ENCODE peak calls at places on chromosomes 16 and 17, in six cellular contexts. W, B, N, A, U and E are unnamed samples.

GRCh38 chr16:23896832-23897821 is 61.3 kb downstream of the PRKCB start:
- DNase-seq in W (no peak), B (no peak), N (no peak), A (no peak), U (no peak), E (no peak)

GRCh38 chr17:17783121-17783824 is 53.5 kb downstream of the SREBF1 start:
- DNase-seq in W (peak), B (peak), N (peak), A (peak), U (peak), E (no peak)

GRCh38 chr16:82456683-82457082 is 170.1 kb upstream of the CDH13 start:
- DNase-seq in W (peak), B (peak), N (peak), A (peak), U (peak), E (peak)

GRCh38 chr16:9546438-9546786 is 455.0 kb downstream of the HAPSTR1 start:
- DNase-seq in W (no peak), B (no peak), N (no peak), A (no peak), U (no peak), E (no peak)

GRCh38 chr16:11314309-11314894 is 30.9 kb upstream of the RMI2 start:
- DNase-seq in W (no peak), B (no peak), N (no peak), A (no peak), U (no peak), E (no peak)

GRCh38 chr17:12673788-12674187 is 8.1 kb downstream of the MYOCD start:
- DNase-seq in W (no peak), B (no peak), N (no peak), A (peak), U (no peak), E (peak)

GRCh38 chr16:27264151-27264550 is 4.4 kb downstream of the NSMCE1 start:
- DNase-seq in W (peak), B (no peak), N (no peak), A (no peak), U (no peak), E (peak)

GRCh38 chr17:14428640-14429029 is 127.8 kb downstream of the HS3ST3B1 start:
- DNase-seq in W (no peak), B (no peak), N (no peak), A (peak), U (no peak), E (no peak)

GRCh38 chr16:58317608-58318152 is 22.9 kb upstream of the PRSS54 start:
- DNase-seq in W (peak), B (no peak), N (no peak), A (no peak), U (no peak), E (no peak)

GRCh38 chr16:3192476-3193019 is 4.5 kb downstream of the OR1F1 start:
- DNase-seq in W (no peak), B (no peak), N (no peak), A (no peak), U (no peak), E (no peak)

GRCh38 chr17:66570353-66571195 is 264.3 kb upstream of the CACNG5 start:
- DNase-seq in W (no peak), B (no peak), N (no peak), A (no peak), U (no peak), E (no peak)

GRCh38 chr17:4233668-4234258 is 30.0 kb downstream of the ANKFY1 start:
- DNase-seq in W (no peak), B (no peak), N (peak), A (no peak), U (no peak), E (no peak)

GRCh38 chr16:71647391-71647790 is 21.4 kb downstream of the MARVELD3 start:
- DNase-seq in W (no peak), B (peak), N (no peak), A (no peak), U (no peak), E (no peak)

GRCh38 chr16:81008151-81008789 is 1.3 kb downstream of the CENPN start:
- DNase-seq in W (peak), B (no peak), N (peak), A (no peak), U (no peak), E (no peak)

GRCh38 chr16:72149676-72150464 is 22.1 kb downstream of the PMFBP1 start:
- DNase-seq in W (no peak), B (no peak), N (no peak), A (peak), U (no peak), E (no peak)

GRCh38 chr17:67531291-67531690 is 154.2 kb downstream of the PITPNC1 start:
- DNase-seq in W (no peak), B (no peak), N (no peak), A (no peak), U (no peak), E (no peak)

GRCh38 chr17:52938623-52939230 is 780.2 kb upstream of the CA10 start:
- DNase-seq in W (no peak), B (no peak), N (no peak), A (peak), U (no peak), E (no peak)

GRCh38 chr17:74282587-74283370 is 8.7 kb downstream of the DNAI2 start:
- DNase-seq in W (no peak), B (no peak), N (no peak), A (peak), U (no peak), E (no peak)

DNA sequence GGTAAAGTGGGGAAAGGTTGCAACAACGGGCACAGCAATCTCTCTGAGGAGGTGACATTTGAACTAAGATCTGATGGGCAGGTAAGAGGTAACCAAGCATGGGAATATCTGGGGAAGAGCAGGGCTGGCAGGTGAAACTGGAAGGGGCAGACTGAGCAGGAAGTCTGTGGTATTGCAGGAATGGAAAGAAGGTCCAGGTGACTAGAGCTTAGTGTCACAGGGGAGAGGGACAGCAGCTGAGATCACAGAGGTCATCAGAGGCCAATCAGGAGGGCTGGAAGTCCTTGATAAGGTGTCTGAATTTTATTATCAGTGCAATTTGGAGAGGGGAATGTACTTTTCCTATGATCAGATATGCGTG is 73.3 kb upstream of the DHX40 start:
- DNase-seq in W (no peak), B (no peak), N (no peak), A (no peak), U (no peak), E (no peak)
- TF ChIP-seq CTCF in W (no peak), B (no peak), N (no peak), A (no peak), U (no peak), E (no peak)

DNA sequence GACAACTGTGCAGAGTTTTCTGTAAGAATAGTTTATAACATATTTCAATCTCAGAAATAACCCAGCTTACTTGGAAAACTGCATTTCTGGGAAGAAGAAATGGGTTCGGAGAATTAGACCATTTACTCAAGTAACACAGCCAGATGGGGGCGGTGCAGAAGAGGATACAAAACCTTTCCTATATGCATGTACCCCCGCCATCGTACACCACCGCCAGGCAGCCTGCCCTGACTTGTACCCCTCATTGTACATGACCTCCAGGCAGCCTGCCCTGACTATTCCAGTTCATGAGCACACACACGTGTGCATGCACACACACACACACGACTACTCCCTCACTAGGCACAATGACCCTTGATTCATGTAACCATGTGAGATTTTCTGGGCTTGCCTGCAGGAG is 154.0 kb downstream of the C16orf78 start:
- DNase-seq in W (no peak), B (no peak), N (peak), A (no peak), U (no peak), E (no peak)
- TF ChIP-seq CTCF in W (no peak), B (no peak), N (no peak), A (peak), U (no peak), E (no peak)

GRCh38 chr17:81527591-81528383 is at the start of gene FSCN2:
- DNase-seq in W (no peak), B (peak), N (no peak), A (no peak), U (no peak), E (no peak)

GRCh38 chr17:81529437-81529803 is 1.2 kb downstream of the FSCN2 start:
- DNase-seq in W (no peak), B (no peak), N (no peak), A (no peak), U (no peak), E (no peak)

GRCh38 chr17:81526662-81527571 is 1.3 kb upstream of the FSCN2 start:
- DNase-seq in W (no peak), B (peak), N (no peak), A (no peak), U (no peak), E (no peak)

GRCh38 chr17:81528651-81529436 is 667 bp downstream of the FSCN2 start:
- DNase-seq in W (no peak), B (peak), N (no peak), A (no peak), U (no peak), E (no peak)

GRCh38 chr17:81528384-81528650 is 140 bp downstream of the FSCN2 start:
- DNase-seq in W (no peak), B (no peak), N (no peak), A (no peak), U (no peak), E (no peak)
- TF ChIP-seq CTCF in W (no peak), B (no peak), N (no peak), A (no peak), U (no peak), E (no peak)

DNA sequence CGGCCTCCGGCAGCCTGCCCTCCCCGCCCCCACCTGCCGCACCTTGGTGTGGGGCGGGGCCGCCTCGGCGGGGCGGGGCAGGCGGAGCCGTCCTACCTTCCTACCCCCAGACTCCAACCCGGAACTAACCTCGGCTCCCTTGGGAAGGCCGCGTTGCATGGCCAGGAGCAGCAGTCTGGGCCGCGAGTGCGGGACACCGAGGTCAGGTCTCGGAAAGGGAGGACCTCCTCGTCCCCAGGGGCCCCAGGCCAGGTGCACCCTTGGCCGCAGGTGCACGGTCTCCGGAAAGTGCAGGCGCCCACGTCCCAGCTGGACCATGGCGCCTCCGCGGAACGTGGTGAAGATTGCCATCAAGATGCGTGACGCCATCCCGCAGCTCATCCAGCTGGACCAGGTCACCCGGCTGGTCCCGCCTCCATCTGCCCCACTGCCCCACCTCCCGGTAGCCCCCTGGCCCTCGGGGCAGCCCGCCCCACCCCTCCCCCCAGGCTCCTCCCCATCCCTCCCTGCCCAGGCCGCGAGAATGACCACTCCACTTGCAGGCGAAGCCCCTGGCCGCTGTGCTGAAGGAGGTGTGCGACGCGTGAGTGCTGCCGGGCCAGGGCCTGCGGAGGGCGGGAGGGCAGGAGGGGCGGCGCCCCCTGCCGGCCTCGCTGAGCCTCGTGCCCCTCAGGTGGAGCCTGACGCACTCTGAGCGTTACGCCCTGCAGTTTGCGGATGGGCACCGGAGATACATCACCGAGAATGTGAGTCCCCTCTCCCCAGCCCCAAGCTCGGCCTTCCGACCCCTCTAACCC is at the start of gene ELMO3:
- DNase-seq in W (no peak), B (peak), N (peak), A (no peak), U (no peak), E (no peak)
- TF ChIP-seq CTCF in W (peak), B (peak), N (peak), A (no peak), U (peak), E (peak)

GRCh38 chr16:85111184-85111583 is 1.1 kb downstream of the CIBAR2 start:
- DNase-seq in W (no peak), B (no peak), N (no peak), A (no peak), U (no peak), E (no peak)
- TF ChIP-seq CTCF in W (no peak), B (no peak), N (no peak), A (no peak), U (no peak), E (no peak)

DNA sequence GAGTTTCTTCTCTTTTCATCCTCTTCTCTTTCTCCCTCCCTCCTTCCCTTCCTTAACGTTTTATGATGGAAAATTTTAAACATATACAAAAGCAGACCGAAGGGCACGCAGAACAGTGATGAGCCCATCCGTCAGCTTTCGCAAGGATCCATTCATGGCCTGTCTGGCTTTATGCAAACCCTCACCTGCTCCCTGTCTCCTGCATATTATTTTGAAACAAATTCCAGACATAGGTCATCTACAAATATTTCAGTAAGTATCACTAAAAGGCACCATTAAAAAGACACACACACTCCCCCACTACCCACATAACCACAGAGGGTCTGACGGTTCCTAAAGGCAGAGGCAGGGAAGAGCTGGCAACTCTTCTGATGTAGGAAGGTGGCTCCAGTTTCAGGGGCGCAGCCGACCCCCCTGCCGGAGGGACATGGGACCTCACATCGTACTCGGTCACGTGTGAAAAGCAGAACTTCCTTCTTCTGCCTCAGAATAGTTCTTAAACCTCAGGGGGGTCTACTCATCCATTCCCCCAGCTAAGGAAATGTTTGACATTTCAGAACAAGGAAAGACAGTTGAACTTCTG is 235.1 kb downstream of the NTN1 start:
- DNase-seq in W (no peak), B (no peak), N (no peak), A (peak), U (no peak), E (no peak)
- TF ChIP-seq CTCF in W (no peak), B (no peak), N (no peak), A (peak), U (no peak), E (no peak)